ENCODE peak calls at places on chromosomes 16 and 17, in six cellular contexts. O, C, V, D, Y and M are unnamed samples.

GRCh38 chr16:10694830-10695229 is at the start of gene TEKT5:
- DNase-seq in Y (no peak), O (no peak), D (no peak), V (no peak), C (no peak), M (no peak)

GRCh38 chr16:67865318-67865717 is 7.5 kb upstream of the EDC4 start:
- DNase-seq in O (peak; percentile 72), Y (no peak), V (no peak), D (no peak), C (no peak), M (peak; percentile 72)

GRCh38 chr16:914453-914852 is 56.3 kb downstream of the LMF1 start:
- DNase-seq in V (no peak), C (no peak), O (peak; percentile 15), D (no peak), Y (no peak), M (no peak)

GRCh38 chr17:44171931-44172455 is 1.5 kb downstream of the ASB16 start:
- DNase-seq in O (no peak), Y (no peak), C (no peak), D (no peak), V (no peak), M (no peak)

GRCh38 chr16:946048-946395 is 24.8 kb downstream of the LMF1 start:
- DNase-seq in O (no peak), V (no peak), C (no peak), D (no peak), Y (no peak), M (no peak)

GRCh38 chr16:69285240-69285639 is 25.9 kb upstream of the VPS4A start:
- DNase-seq in C (no peak), D (no peak), Y (no peak), O (no peak), V (no peak), M (no peak)

GRCh38 chr16:78446486-78446885 is 347.0 kb downstream of the WWOX start:
- DNase-seq in C (no peak), D (no peak), Y (no peak), O (no peak), V (no peak), M (no peak)

GRCh38 chr16:53991181-53992056 is 287.5 kb downstream of the FTO start:
- DNase-seq in D (peak; percentile 58), O (no peak), Y (no peak), V (no peak), C (no peak), M (no peak)

GRCh38 chr17:3660311-3660891 is 8.0 kb downstream of the TAX1BP3 start:
- DNase-seq in C (no peak), Y (peak; percentile 35), O (no peak), D (no peak), V (no peak), M (no peak)

GRCh38 chr16:22267764-22268163 is 29.4 kb upstream of the POLR3E start:
- DNase-seq in O (no peak), V (no peak), D (no peak), Y (no peak), C (no peak), M (no peak)

GRCh38 chr16:57601801-57602478 is 26.5 kb upstream of the ADGRG1 start:
- DNase-seq in Y (no peak), C (no peak), O (no peak), D (no peak), V (no peak), M (no peak)

GRCh38 chr17:46979023-46979870 is at the start of gene RPRML:
- DNase-seq in D (peak; percentile 45), O (peak; percentile 54), C (no peak), V (peak; percentile 48), Y (peak; percentile 34), M (peak; percentile 53)

GRCh38 chr16:65070831-65071230 is 51.0 kb downstream of the CDH11 start:
- DNase-seq in O (peak; percentile 87), Y (peak; percentile 69), V (peak; percentile 30), D (no peak), C (peak; percentile 81), M (peak; percentile 89)

GRCh38 chr16:75265911-75266701 is 14.7 kb upstream of the BCAR1 start:
- DNase-seq in Y (peak; percentile 84), D (peak; percentile 83), O (peak; percentile 77), V (peak; percentile 84), C (peak; percentile 72), M (peak; percentile 96)

GRCh38 chr17:1758812-1759211 is 3.0 kb upstream of the SERPINF1 start:
- DNase-seq in C (no peak), O (no peak), D (no peak), V (no peak), Y (no peak), M (no peak)

GRCh38 chr17:19372866-19373505 is 5.3 kb upstream of the MAPK7 start:
- DNase-seq in O (no peak), D (no peak), Y (peak; percentile 12), V (no peak), C (no peak), M (no peak)

GRCh38 chr17:17768415-17769088 is 68.2 kb downstream of the SREBF1 start:
- DNase-seq in O (no peak), C (no peak), D (no peak), V (no peak), Y (no peak), M (no peak)

GRCh38 chr16:72909196-72909595 is 138.7 kb downstream of the ZFHX3 start:
- DNase-seq in V (no peak), C (no peak), Y (no peak), D (no peak), O (no peak), M (no peak)

DNA sequence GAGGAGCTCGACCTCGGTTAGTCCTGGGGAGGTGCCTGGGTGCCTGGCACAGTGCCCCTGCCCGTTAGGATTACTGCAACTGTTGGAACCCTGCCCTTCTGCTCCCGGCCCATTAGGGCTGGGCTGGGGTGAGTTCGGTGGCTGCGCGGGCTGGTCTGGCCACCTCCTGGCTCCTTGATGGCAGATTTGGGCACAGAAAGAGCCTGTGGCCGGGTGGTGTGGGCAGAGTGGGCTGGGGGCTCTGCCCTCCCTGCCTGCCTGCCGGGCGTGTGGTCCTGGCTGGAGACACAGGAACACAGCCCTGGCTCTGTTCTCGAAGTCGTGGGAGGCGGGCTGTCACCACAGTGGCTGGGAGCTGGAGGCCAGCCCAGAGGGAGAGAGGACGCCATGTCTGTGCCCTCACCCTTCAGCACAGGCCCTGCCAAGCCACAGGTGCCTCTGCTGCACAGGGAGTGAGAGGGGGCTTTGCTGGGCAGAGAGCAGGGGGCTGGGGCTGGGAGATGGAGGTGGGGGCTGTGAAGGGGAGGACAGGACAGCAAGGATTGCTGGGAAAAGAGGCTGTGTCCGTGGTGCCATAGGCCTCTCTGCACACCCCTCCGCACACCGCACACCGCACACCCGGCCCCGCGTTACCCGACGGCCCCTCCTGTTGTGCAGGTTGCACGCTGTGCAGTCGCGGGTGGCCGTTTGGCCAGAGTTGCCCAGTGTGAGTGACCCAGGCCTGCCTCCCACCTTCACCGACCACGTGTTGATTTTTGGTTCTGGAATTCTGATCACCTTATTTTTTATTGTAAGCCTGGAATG is 236.6 kb upstream of the GSE1 start:
- DNase-seq in V (peak; percentile 78), Y (no peak), D (no peak), O (no peak), C (peak; percentile 63), M (no peak)
- H3K4me3 ChIP-seq in V (no peak overlapping the region), Y (no peak overlapping the region), D (no peak overlapping the region), O (no peak overlapping the region), C (no peak overlapping the region), M (no peak overlapping the region)

DNA sequence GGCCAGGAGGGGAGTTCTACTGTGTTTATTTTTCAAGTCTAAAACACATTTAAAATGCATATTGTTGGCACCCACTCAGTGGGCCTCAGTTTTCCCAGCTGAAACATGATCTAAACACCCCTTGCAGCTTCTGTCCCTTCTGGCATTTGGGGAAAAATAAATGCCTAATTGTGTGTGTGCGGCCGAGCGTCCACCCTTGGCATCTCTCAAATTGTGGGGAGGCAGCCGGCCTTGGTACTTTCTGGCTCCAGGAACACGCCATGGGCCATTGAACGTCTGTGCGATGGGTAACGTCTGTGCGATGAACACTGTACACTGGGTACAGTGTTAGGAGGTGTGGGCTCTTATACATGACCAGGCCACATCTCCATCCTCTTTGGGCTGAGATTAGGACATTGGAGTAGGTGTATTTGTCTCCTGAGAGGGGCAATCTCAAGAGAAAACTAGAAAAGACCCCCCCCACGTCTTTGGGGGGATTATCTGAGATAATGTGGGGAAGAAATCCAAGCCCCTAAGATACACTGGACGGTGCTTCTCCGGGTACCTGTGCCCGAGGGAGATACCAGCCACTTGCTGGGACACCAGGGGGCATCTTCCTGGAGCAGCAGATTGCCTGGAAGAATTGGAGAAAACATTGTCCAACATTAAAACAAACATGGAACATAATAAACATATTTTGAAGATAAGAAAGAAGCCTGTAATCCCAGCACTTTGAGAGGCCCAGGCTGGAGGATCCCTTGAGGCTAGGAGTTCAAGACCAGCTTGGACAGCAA is 54.9 kb downstream of the RAB11FIP4 start:
- DNase-seq in C (no peak), D (no peak), O (peak; percentile 29), Y (no peak), V (no peak), M (no peak)
- TF ChIP-seq CTCF in C (no peak), D (no peak), O (peak; percentile 27), Y (no peak), V (no peak), M (no peak)

DNA sequence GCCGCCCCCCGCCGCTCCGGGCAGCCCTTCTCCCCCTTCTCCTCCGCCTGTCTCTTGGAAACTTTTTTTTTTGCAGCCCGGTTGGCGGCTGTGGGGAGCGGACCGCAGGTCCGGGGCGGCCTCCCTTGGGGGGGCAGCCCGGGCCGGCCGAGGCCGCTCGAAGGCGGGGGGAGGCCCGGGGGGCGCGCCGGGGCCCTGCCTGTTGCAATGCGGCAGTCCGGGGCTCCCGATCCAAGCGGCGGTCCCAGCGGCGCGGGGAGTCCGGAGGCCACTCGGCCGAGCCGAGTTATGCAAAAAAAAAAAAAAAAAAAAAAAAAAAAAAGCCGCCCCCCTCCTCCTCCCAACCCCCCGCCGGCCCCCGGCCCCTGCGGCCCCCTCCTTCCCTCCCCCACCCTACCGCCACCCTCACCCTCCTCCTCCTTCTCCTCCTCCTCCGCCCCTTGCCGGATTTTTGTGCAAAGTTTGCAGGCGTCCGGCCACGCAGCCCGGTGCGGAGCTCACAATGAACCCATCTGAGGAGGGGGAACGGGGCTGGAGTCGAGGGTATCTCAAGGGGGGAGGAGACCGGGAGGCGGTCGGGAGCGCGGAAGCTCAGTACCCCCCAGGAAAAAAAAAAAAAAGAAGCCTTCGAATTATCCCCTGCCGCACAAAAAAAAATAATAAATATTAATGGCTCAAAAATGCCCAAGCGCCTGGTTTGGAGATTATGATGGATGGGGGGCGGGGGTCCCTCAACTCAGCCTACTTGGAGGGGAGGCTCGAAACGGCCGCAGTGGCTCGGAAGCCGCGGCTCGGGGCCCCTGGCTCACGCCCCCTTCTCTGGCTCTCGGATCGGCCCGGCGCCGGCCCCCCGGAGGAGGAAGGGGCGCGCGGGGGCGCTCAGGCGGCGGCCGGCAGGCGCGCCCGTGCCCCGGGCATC is at the start of gene ZNF423:
- DNase-seq in D (no peak), Y (peak; percentile 40), V (peak; percentile 66), C (no peak), O (no peak), M (no peak)
- H3K4me1 ChIP-seq in D (peaks cover 41% of the 10 kb centered on the region), Y (peaks cover 17% of the 10 kb centered on the region), V (peaks cover 30% of the 10 kb centered on the region), C (peaks cover 27% of the 10 kb centered on the region), O (peaks cover 21% of the 10 kb centered on the region), M (peaks cover 33% of the 10 kb centered on the region)

GRCh38 chr16:15837761-15838160 is 19.1 kb downstream of the MYH11 start:
- DNase-seq in D (no peak), Y (no peak), O (no peak), V (no peak), C (no peak), M (no peak)

GRCh38 chr16:15835136-15835878 is 21.5 kb downstream of the MYH11 start:
- DNase-seq in C (no peak), Y (no peak), V (no peak), O (no peak), D (no peak), M (no peak)

GRCh38 chr16:15836965-15837611 is 19.7 kb downstream of the MYH11 start:
- DNase-seq in O (no peak), Y (no peak), V (no peak), D (no peak), C (no peak), M (no peak)

GRCh38 chr16:15833551-15833950 is 23.3 kb downstream of the MYH11 start:
- DNase-seq in O (no peak), C (no peak), D (no peak), Y (no peak), V (no peak), M (no peak)

GRCh38 chr16:15836074-15836473 is 20.8 kb downstream of the MYH11 start:
- DNase-seq in O (no peak), D (no peak), C (no peak), Y (no peak), V (no peak), M (no peak)
- H3K4me3 ChIP-seq in O (no peak overlapping the region), D (no peak overlapping the region), C (no peak overlapping the region), Y (no peak overlapping the region), V (no peak overlapping the region), M (no peak overlapping the region)